ENCODE peak calls at places on chromosomes 16 and 17, in eight cellular contexts. U, R, G, X, S, B, W and D are unnamed samples. For H3K4me1, the result is how much of the 10 kb centered on the place peaks cover.

GRCh38 chr17:1298616-1299015 is 19.2 kb downstream of the TRARG1 start:
- DNase-seq in U (peak), R (no peak), G (peak), X (peak), S (no peak), B (peak), W (no peak), D (peak)

GRCh38 chr16:12009462-12009861 is 32.9 kb downstream of the SNX29 start:
- DNase-seq in U (no peak), R (no peak), G (no peak), X (peak), S (no peak), B (no peak), W (no peak), D (no peak)

GRCh38 chr17:51725185-51725584 is 433.3 kb downstream of the CA10 start:
- DNase-seq in U (no peak), R (no peak), G (no peak), X (no peak), S (no peak), B (no peak), W (no peak), D (no peak)

GRCh38 chr17:67126983-67127382 is 82.6 kb downstream of the CACNG1 start:
- DNase-seq in U (no peak), R (no peak), G (no peak), X (no peak), S (no peak), B (no peak), W (no peak), D (no peak)

GRCh38 chr17:48149174-48150106 is 41.9 kb downstream of the SNX11 start:
- DNase-seq in U (no peak), R (no peak), G (no peak), X (no peak), S (no peak), B (no peak), W (no peak), D (no peak)

GRCh38 chr17:72445055-72445991 is 324.5 kb downstream of the SOX9 start:
- DNase-seq in U (peak), R (no peak), G (no peak), X (no peak), S (no peak), B (no peak), W (peak), D (no peak)

GRCh38 chr17:49210158-49211029 is at the start of the genes ABI3 and GNGT2:
- DNase-seq in U (peak), R (peak), G (peak), X (peak), S (no peak), B (peak), W (peak), D (no peak)

GRCh38 chr17:20955437-20956323 is 87.1 kb downstream of the USP22 start:
- DNase-seq in U (peak), R (peak), G (peak), X (no peak), S (no peak), B (no peak), W (peak), D (peak)

GRCh38 chr17:35917519-35918213 is 12.9 kb downstream of the RDM1 start:
- DNase-seq in U (no peak), R (no peak), G (peak), X (no peak), S (no peak), B (no peak), W (no peak), D (no peak)

GRCh38 chr16:83085660-83086059 is 458.9 kb downstream of the CDH13 start:
- DNase-seq in U (no peak), R (no peak), G (no peak), X (no peak), S (no peak), B (no peak), W (no peak), D (no peak)

GRCh38 chr16:2019919-2020831 is 590 bp downstream of the NPW start:
- DNase-seq in U (peak), R (no peak), G (peak), X (no peak), S (no peak), B (no peak), W (no peak), D (peak)

GRCh38 chr16:79707867-79708266 is 107.3 kb upstream of the MAF start:
- DNase-seq in U (peak), R (peak), G (peak), X (no peak), S (no peak), B (no peak), W (peak), D (no peak)

GRCh38 chr17:79520134-79520892 is 90.5 kb downstream of the RBFOX3 start:
- DNase-seq in U (no peak), R (no peak), G (no peak), X (no peak), S (no peak), B (no peak), W (no peak), D (no peak)

GRCh38 chr16:72050769-72051464 is 3.4 kb upstream of the HP start:
- DNase-seq in U (no peak), R (peak), G (peak), X (no peak), S (no peak), B (no peak), W (no peak), D (peak)

GRCh38 chr16:67720236-67720635 is 1.1 kb upstream of the GFOD2 start:
- DNase-seq in U (no peak), R (no peak), G (no peak), X (no peak), S (no peak), B (no peak), W (no peak), D (no peak)

GRCh38 chr17:35022536-35023063 is 40.9 kb downstream of the RFFL start:
- DNase-seq in U (peak), R (peak), G (peak), X (peak), S (peak), B (peak), W (peak), D (peak)

GRCh38 chr17:76439314-76439928 is 13.5 kb downstream of the UBE2O start:
- DNase-seq in U (no peak), R (no peak), G (no peak), X (no peak), S (no peak), B (no peak), W (no peak), D (no peak)

GRCh38 chr17:62627219-62627903 is at the start of gene MRC2:
- DNase-seq in U (peak), R (peak), G (peak), X (peak), S (no peak), B (no peak), W (peak), D (peak)

GRCh38 chr17:66040402-66040801 is 151.5 kb downstream of the CEP112 start:
- DNase-seq in U (no peak), R (no peak), G (peak), X (no peak), S (no peak), B (no peak), W (no peak), D (no peak)

GRCh38 chr17:76054112-76054476 is 18.2 kb downstream of the SRP68 start:
- DNase-seq in U (no peak), R (no peak), G (no peak), X (no peak), S (peak), B (no peak), W (no peak), D (no peak)

GRCh38 chr17:50051082-50051576 is 4.8 kb upstream of the ITGA3 start:
- DNase-seq in U (peak), R (peak), G (no peak), X (peak), S (peak), B (no peak), W (no peak), D (peak)

GRCh38 chr17:226773-227580 is 45.5 kb upstream of the DOC2B start:
- DNase-seq in U (no peak), R (peak), G (peak), X (no peak), S (no peak), B (no peak), W (no peak), D (no peak)

GRCh38 chr16:35102780-35103403 is 1643.5 kb downstream of the TP53TG3F start:
- DNase-seq in U (no peak), R (no peak), G (no peak), X (no peak), S (no peak), B (no peak), W (no peak), D (no peak)

GRCh38 chr17:59534583-59534982 is 30.8 kb upstream of the DHX40 start:
- DNase-seq in U (no peak), R (no peak), G (no peak), X (no peak), S (no peak), B (no peak), W (no peak), D (no peak)

GRCh38 chr16:27950488-27950887 is 113.0 kb downstream of the GSG1L start:
- DNase-seq in U (no peak), R (no peak), G (no peak), X (no peak), S (no peak), B (no peak), W (no peak), D (no peak)

DNA sequence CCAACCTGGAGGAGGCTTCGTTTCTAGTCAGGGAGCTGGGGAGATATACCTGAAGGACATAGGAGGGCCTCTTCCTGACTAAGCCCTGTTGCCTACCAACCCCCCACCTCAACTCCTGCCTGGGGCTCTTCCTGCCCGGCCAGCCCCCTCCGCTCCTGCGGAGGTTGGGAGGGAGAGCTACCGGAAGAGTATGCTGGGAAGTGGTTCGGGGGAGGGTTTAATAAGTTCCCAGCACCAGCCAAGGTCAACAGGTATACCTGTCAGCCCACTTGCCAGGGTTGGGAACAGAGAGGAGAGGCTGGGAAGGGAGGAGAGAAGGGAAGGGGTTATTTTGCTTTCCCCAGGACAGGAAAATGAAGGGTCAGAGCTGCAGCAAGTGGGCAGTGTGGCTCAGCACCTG is 4.7 kb downstream of the PPP1R1B start:
- DNase-seq in U (no peak), R (no peak), G (no peak), X (no peak), S (no peak), B (no peak), W (peak), D (no peak)
- H3K4me1 ChIP-seq in U (under half), R (under half), G (under half), X (under half), S (under half), B (under half), W (under half), D (half or more)

DNA sequence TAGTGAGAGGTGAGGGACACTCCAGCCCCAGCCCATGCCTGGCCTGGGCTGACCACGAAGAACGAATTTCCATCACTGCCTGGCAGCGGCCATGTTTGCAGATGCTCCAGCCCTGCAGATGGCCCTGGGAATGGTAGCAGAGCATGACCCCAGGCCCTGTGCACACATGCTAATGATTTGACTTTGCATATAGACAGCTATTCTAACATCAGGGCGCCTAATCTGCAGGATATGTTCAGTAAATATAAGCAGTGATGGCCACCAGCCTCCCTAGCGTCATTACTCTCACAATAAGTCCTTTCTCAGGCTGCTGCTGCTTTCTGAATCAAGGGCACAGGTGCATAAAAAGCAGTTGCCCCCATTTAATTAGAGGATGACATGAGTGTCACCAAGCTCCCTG is 24.2 kb downstream of the DNAH9 start:
- DNase-seq in U (no peak), R (no peak), G (no peak), X (no peak), S (no peak), B (no peak), W (no peak), D (no peak)
- H3K4me1 ChIP-seq in U (under half), R (under half), G (under half), X (under half), S (under half), B (under half), W (under half), D (under half)

DNA sequence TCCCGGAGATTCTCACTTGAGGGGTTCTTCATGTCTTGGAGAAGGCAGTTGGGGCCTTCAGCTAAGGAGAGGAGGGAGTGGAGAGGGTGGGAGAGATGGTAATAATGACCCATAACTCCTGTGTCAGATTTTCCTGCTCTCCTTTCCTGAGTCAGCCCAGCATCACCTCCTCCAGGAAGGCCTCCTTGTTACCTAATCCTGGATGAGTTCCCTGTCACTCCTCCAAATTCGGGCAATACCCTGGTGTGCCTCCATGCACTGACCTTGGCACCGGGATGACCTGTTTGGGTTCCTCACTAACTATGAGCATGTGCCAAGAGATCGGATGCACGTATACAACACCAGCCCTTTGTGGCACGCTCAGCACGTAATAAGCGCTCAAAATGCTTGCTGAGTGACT is 38.8 kb downstream of the SDK2 start:
- DNase-seq in U (no peak), R (no peak), G (peak), X (no peak), S (no peak), B (no peak), W (no peak), D (no peak)
- H3K4me1 ChIP-seq in U (under half), R (under half), G (under half), X (under half), S (under half), B (under half), W (under half), D (under half)

GRCh38 chr16:89489731-89490385 is 503 bp downstream of the ANKRD11 start:
- DNase-seq in U (no peak), R (peak), G (peak), X (no peak), S (no peak), B (no peak), W (no peak), D (no peak)
- H3K4me1 ChIP-seq in U (under half), R (half or more), G (under half), X (half or more), S (under half), B (half or more), W (under half), D (under half)

GRCh38 chr17:33819539-33819938 is 435.5 kb upstream of the CCL2 start:
- DNase-seq in U (no peak), R (no peak), G (no peak), X (no peak), S (no peak), B (no peak), W (no peak), D (no peak)

GRCh38 chr17:33811984-33812383 is 443.1 kb upstream of the CCL2 start:
- DNase-seq in U (no peak), R (no peak), G (no peak), X (no peak), S (no peak), B (no peak), W (peak), D (no peak)

GRCh38 chr17:33811006-33811760 is 443.9 kb upstream of the CCL2 start:
- DNase-seq in U (peak), R (no peak), G (no peak), X (no peak), S (no peak), B (no peak), W (no peak), D (no peak)

GRCh38 chr17:33814852-33815251 is 440.2 kb upstream of the CCL2 start:
- DNase-seq in U (no peak), R (no peak), G (no peak), X (no peak), S (no peak), B (no peak), W (no peak), D (no peak)

GRCh38 chr17:33816842-33817241 is 438.2 kb upstream of the CCL2 start:
- DNase-seq in U (no peak), R (no peak), G (no peak), X (no peak), S (no peak), B (no peak), W (no peak), D (no peak)
- H3K4me1 ChIP-seq in U (under half), R (under half), G (under half), X (under half), S (under half), B (under half), W (under half), D (under half)

DNA sequence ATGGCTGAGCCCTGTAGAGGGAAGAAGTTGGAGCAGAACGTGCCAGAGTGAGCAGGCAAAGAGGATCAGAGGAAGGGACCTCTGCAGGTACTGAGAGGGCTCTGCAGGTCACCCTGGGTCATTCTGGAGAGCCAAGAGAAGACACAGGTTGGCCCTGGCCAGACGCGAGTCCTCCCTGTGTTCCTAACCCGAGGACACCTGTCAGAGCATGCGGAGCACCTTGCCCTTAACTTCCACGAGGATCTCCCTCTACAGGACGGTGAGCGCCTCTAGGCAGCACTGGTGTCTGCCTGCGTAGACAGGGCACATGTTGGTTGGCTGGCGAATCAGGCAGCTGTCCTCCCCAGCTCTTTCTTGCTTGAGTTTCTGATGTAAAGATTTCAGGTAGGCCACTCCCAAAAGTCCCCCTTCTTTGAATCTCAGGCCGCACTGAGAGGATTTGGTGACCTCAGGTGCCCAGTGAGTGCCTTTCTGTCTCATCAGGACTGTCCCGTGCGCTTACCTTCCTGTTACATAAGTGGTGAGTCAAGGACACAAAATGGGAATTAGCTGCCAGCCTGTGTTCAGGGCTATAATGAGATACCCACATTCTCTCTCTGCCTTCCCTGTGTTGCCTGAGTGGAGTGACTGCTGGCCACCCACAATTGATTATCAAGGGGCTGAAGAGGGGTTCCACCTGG is 45.3 kb downstream of the MPRIP start:
- DNase-seq in U (no peak), R (no peak), G (no peak), X (no peak), S (no peak), B (no peak), W (no peak), D (no peak)
- H3K4me1 ChIP-seq in U (under half), R (half or more), G (under half), X (under half), S (under half), B (under half), W (under half), D (under half)

DNA sequence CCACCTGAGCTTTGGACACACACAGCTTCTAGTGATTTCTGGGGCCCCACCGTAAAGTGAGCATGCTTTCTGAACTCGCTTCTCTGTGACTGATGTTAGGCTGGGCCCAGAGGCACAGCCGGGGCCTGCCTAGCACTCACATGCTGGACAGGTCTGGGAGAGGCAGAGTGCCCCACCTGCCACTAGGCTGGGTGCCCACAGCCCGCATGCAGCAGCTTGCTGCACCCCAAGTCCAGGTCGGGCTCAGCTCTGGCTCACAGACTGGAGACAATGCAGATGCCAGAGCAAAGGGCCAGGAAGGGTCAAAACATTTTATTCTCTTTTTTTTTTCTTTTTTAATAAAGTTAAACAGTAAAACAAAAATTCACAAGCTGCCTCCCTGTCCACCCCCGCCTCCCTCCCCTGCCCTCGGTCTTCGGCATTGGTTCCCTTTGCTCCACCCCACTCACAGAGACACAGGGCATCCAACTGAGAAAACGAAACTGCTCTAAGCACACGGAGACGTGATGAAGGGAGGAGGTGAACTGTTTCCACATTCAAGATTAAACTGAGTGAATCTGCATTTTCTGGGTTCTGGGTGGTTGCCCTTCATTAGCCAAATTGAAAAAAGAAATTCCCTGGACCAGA is 9.7 kb downstream of the CNP start:
- DNase-seq in U (no peak), R (peak), G (peak), X (no peak), S (no peak), B (no peak), W (no peak), D (no peak)
- H3K4me1 ChIP-seq in U (under half), R (under half), G (under half), X (under half), S (under half), B (under half), W (under half), D (under half)

DNA sequence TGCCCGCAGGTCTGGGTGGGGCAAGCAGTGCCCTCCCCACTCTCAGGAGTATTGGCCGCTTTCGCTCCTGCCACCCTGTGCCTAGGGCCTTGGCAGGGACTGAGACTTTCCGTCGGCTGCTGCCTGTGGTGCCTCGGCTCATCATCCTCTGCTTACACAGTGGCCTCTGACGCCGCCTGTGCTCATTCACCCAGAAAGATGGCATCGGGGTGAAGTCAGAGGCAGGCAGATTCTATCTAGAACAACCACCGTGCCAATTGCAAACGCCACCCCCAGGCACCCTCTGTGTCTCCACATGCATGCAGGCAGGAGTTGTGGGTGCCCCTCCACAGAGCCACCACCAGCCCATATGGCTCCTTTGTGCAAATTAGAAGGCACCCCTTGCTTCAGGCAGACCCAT is 154.2 kb upstream of the GSE1 start:
- DNase-seq in U (no peak), R (no peak), G (peak), X (no peak), S (no peak), B (no peak), W (no peak), D (no peak)
- H3K4me1 ChIP-seq in U (half or more), R (under half), G (under half), X (under half), S (under half), B (under half), W (under half), D (half or more)

GRCh38 chr17:38551121-38551520 is 54.6 kb downstream of the SRCIN1 start:
- DNase-seq in U (no peak), R (no peak), G (no peak), X (no peak), S (no peak), B (no peak), W (no peak), D (no peak)
- H3K4me1 ChIP-seq in U (under half), R (under half), G (under half), X (under half), S (under half), B (under half), W (under half), D (under half)